ENCODE peak calls at places on chromosomes 5 and 9, in six cellular contexts. U is cardiac fibroblast, F is GM13976, J is bronchial epithelial cell, E is endothelial cell, P is RWPE1. T is an unnamed sample.

GRCh38 chr5:72438141-72438540 is 69.1 kb downstream of the ZNF366 start:
- DNase-seq in U (no peak), F (no peak), J (peak; percentile 89), E (no peak), P (peak; percentile 68), T (no peak)

GRCh38 chr5:131783357-131783756 is 13.5 kb downstream of the FNIP1 start:
- DNase-seq in U (no peak), F (no peak), J (no peak), E (no peak), P (no peak), T (no peak)

GRCh38 chr5:107805819-107806218 is 135.1 kb upstream of the EFNA5 start:
- DNase-seq in U (no peak), F (no peak), J (no peak), E (no peak), P (no peak), T (no peak)

GRCh38 chr9:134827993-134828392 is 52.6 kb upstream of the FCN2 start:
- DNase-seq in U (no peak), F (no peak), J (no peak), E (no peak), P (no peak), T (no peak)

GRCh38 chr9:108205276-108205675 is 650.5 kb downstream of the ACTL7B start:
- DNase-seq in U (no peak), F (no peak), J (no peak), E (no peak), P (no peak), T (no peak)

GRCh38 chr5:39253211-39253610 is 33.8 kb upstream of the FYB1 start:
- DNase-seq in U (peak; percentile 66), F (no peak), J (peak; percentile 75), E (no peak), P (peak; percentile 25), T (no peak)

GRCh38 chr5:135185461-135186075 is 151.5 kb upstream of the PITX1 start:
- DNase-seq in U (peak; percentile 38), F (no peak), J (no peak), E (no peak), P (no peak), T (no peak)

GRCh38 chr9:2243666-2244555 is 228.8 kb downstream of the SMARCA2 start:
- DNase-seq in U (peak; percentile 74), F (no peak), J (no peak), E (no peak), P (no peak), T (no peak)

GRCh38 chr9:93776873-93777272 is 178.3 kb downstream of the BARX1 start:
- DNase-seq in U (no peak), F (no peak), J (no peak), E (no peak), P (no peak), T (no peak)

GRCh38 chr5:132820162-132820754 is 7.2 kb downstream of the SOWAHA start:
- DNase-seq in U (peak; percentile 94), F (peak; percentile 90), J (peak; percentile 74), E (peak; percentile 90), P (peak; percentile 88), T (peak; percentile 97)

GRCh38 chr9:82601272-82601835 is 461.6 kb downstream of the RASEF start:
- DNase-seq in U (peak; percentile 5), F (no peak), J (no peak), E (no peak), P (no peak), T (no peak)

GRCh38 chr9:35960029-35960655 is 2.2 kb upstream of the OR2S2 start:
- DNase-seq in U (peak; percentile 38), F (no peak), J (no peak), E (no peak), P (no peak), T (no peak)

GRCh38 chr9:116928283-116928682 is 241.2 kb downstream of the TRIM32 start:
- DNase-seq in U (no peak), F (no peak), J (peak; percentile 45), E (no peak), P (no peak), T (no peak)

GRCh38 chr9:123225374-123225813 is 43.0 kb downstream of the STRBP start:
- DNase-seq in U (peak; percentile 86), F (peak; percentile 69), J (peak; percentile 91), E (peak; percentile 32), P (peak; percentile 72), T (peak; percentile 81)

GRCh38 chr5:158979749-158980521 is 119.8 kb downstream of the EBF1 start:
- DNase-seq in U (peak; percentile 78), F (no peak), J (peak; percentile 47), E (peak; percentile 9), P (peak; percentile 35), T (no peak)

GRCh38 chr5:180467028-180467427 is 27.2 kb upstream of the CNOT6 start:
- DNase-seq in U (peak; percentile 43), F (no peak), J (peak; percentile 34), E (no peak), P (peak; percentile 70), T (no peak)

GRCh38 chr5:83741571-83741970 is 20.9 kb upstream of the HAPLN1 start:
- DNase-seq in U (no peak), F (no peak), J (no peak), E (no peak), P (no peak), T (no peak)

GRCh38 chr9:13502503-13502902 is 223.0 kb upstream of the MPDZ start:
- DNase-seq in U (no peak), F (no peak), J (no peak), E (no peak), P (no peak), T (no peak)

GRCh38 chr5:102843997-102844396 is 88.9 kb downstream of the PAM start:
- DNase-seq in U (no peak), F (no peak), J (no peak), E (no peak), P (no peak), T (no peak)

GRCh38 chr5:142520885-142521284 is 165.0 kb downstream of the FGF1 start:
- DNase-seq in U (no peak), F (no peak), J (no peak), E (no peak), P (no peak), T (no peak)

GRCh38 chr5:128380324-128380723 is 157.7 kb downstream of the FBN2 start:
- DNase-seq in U (no peak), F (no peak), J (no peak), E (no peak), P (no peak), T (no peak)

GRCh38 chr9:137025120-137025966 is 2.7 kb downstream of the ABCA2 start:
- DNase-seq in U (no peak), F (no peak), J (peak; percentile 44), E (no peak), P (peak; percentile 61), T (no peak)

GRCh38 chr9:36991516-36992134 is 42.4 kb downstream of the PAX5 start:
- DNase-seq in U (peak; percentile 52), F (no peak), J (peak; percentile 25), E (peak; percentile 65), P (peak; percentile 76), T (peak; percentile 64)

GRCh38 chr5:98231089-98231488 is 542.4 kb upstream of the RGMB start:
- DNase-seq in U (no peak), F (no peak), J (no peak), E (no peak), P (no peak), T (no peak)

DNA sequence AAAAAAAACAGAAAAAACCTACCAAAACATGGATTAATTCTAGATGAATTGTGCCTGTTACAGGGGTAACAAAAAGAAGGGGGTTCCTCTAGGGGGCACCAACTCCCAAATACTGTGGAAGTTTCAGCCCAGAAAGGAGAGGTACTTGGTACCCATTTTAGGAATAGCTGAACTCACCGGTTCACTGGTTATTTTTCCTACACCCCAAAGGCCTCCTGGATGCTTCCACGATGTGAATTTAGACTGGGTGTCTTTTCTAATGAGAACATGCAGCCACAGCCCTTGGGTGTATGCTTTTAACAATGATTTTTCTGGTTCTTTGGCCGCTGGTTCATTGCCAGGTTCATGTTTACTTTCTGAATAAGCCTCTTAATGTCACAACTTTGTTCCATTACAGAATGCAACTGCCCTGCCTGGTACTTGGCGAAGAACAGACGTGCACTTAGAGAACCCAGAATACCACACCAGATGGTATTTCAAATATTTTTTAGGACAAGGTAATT is 46.7 kb downstream of the GARNL3 start:
- DNase-seq in U (peak; percentile 90), F (no peak), J (peak; percentile 82), E (peak; percentile 17), P (peak; percentile 43), T (peak; percentile 59)
- TF ChIP-seq CTCF in U (peak; percentile 63), F (peak; percentile 16), J (peak; percentile 32), E (peak; percentile 52), P (peak; percentile 74), T (peak; percentile 61)

GRCh38 chr5:145834917-145835838 is at the start of gene PRELID2:
- DNase-seq in U (peak; percentile 86), F (peak; percentile 69), J (peak; percentile 72), E (peak; percentile 76), P (peak; percentile 84), T (peak; percentile 73)
- TF ChIP-seq CTCF in U (no peak), F (no peak), J (no peak), E (no peak), P (no peak), T (no peak)

GRCh38 chr5:76684756-76685594 is 31.0 kb upstream of the F2R start:
- DNase-seq in U (no peak), F (no peak), J (no peak), E (no peak), P (no peak), T (no peak)
- TF ChIP-seq CTCF in U (no peak), F (no peak), J (no peak), E (no peak), P (no peak), T (no peak)

GRCh38 chr9:95344735-95345134 is 27.2 kb upstream of the FANCC start:
- DNase-seq in U (no peak), F (no peak), J (no peak), E (no peak), P (no peak), T (no peak)

GRCh38 chr9:95338243-95338642 is 20.7 kb upstream of the FANCC start:
- DNase-seq in U (no peak), F (no peak), J (no peak), E (no peak), P (no peak), T (no peak)

GRCh38 chr9:95343725-95344287 is 26.3 kb upstream of the FANCC start:
- DNase-seq in U (no peak), F (no peak), J (no peak), E (no peak), P (no peak), T (no peak)

GRCh38 chr9:95342571-95342970 is 25.1 kb upstream of the FANCC start:
- DNase-seq in U (no peak), F (no peak), J (no peak), E (no peak), P (no peak), T (no peak)

DNA sequence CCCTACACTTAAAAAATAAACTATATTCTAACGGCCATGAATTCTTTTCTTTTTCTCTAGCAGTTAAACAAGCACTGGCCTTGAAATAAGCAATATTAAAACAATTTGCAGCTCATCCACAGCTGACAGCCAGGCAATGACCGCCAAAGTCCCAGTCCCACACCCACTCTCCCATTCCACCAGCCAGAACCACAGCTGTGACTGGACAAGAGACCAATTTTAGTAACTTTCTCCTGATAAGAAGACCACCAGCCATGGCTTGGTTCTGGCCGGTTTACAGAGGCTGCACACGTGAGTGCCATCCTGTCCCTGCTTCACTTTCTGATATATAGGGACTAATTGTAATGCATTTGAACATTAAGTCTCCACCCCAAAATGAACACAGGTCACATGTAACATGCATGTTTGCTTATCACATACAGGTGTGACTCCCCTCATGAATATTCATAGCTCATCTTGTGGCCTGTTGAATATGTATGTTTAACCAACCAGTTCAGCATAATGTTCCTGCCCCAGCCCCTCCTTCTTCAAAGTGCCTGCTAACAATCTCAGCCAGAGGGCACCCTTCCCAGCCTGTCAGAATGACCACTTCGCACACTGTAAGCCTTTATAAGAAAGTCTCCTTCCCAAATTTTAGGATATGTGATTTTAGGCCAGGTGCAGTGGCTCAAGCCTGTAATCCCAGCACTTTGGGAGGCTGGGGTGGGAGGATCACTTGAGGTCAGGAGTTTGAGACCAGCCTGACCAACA is 23.9 kb upstream of the FANCC start:
- DNase-seq in U (peak; percentile 44), F (no peak), J (peak; percentile 13), E (no peak), P (no peak), T (no peak)
- TF ChIP-seq CTCF in U (peak; percentile 38), F (no peak), J (peak; percentile 16), E (no peak), P (no peak), T (no peak)

T was measured in activated CD8-positive, alpha-beta T cell treated with anti-CD3 and anti-CD28 coated beads for 36 hours.